ENCODE peak calls at places on chromosomes 5 and 9, in seven cellular contexts. One of them, this sample, is unnamed.

GRCh38 chr5:72353046-72353445 is 32.9 kb downstream of the PTCD2 start:
- DNase-seq in nucleus accumbens: no peak
- DNase-seq in sciatic nerve: no peak
- DNase-seq in NCI-H748 treated with DMSO at 0.1 percent for 48 hours: no peak
- DNase-seq in stimulated activated CD8-positive, alpha-beta memory T cell treated with anti-CD3 and anti-CD28 coated beads, Interleukin-4, amount 100 ng/mL, for 1 hour: no peak
- DNase-seq in kidney epithelial cell: no peak
- DNase-seq in AG10803: peak
- DNase-seq in this sample: no peak

GRCh38 chr5:171598279-171599152 is 179.1 kb downstream of the FGF18 start:
- DNase-seq in sciatic nerve: no peak
- DNase-seq in nucleus accumbens: no peak
- DNase-seq in kidney epithelial cell: no peak
- DNase-seq in NCI-H748 treated with DMSO at 0.1 percent for 48 hours: no peak
- DNase-seq in stimulated activated CD8-positive, alpha-beta memory T cell treated with anti-CD3 and anti-CD28 coated beads, Interleukin-4, amount 100 ng/mL, for 1 hour: no peak
- DNase-seq in AG10803: no peak
- DNase-seq in this sample: no peak

GRCh38 chr5:10735569-10736255 is 25.3 kb downstream of the DAP start:
- DNase-seq in nucleus accumbens: no peak
- DNase-seq in stimulated activated CD8-positive, alpha-beta memory T cell treated with anti-CD3 and anti-CD28 coated beads, Interleukin-4, amount 100 ng/mL, for 1 hour: no peak
- DNase-seq in NCI-H748 treated with DMSO at 0.1 percent for 48 hours: no peak
- DNase-seq in sciatic nerve: no peak
- DNase-seq in kidney epithelial cell: no peak
- DNase-seq in AG10803: no peak
- DNase-seq in this sample: no peak

GRCh38 chr5:110687485-110687884 is 39.0 kb downstream of the TMEM232 start:
- DNase-seq in NCI-H748 treated with DMSO at 0.1 percent for 48 hours: no peak
- DNase-seq in kidney epithelial cell: no peak
- DNase-seq in nucleus accumbens: no peak
- DNase-seq in sciatic nerve: no peak
- DNase-seq in stimulated activated CD8-positive, alpha-beta memory T cell treated with anti-CD3 and anti-CD28 coated beads, Interleukin-4, amount 100 ng/mL, for 1 hour: no peak
- DNase-seq in AG10803: no peak
- DNase-seq in this sample: no peak

GRCh38 chr9:32603914-32604852 is 31.2 kb upstream of the NDUFB6 start:
- DNase-seq in kidney epithelial cell: no peak
- DNase-seq in sciatic nerve: no peak
- DNase-seq in NCI-H748 treated with DMSO at 0.1 percent for 48 hours: no peak
- DNase-seq in nucleus accumbens: no peak
- DNase-seq in AG10803: no peak
- DNase-seq in stimulated activated CD8-positive, alpha-beta memory T cell treated with anti-CD3 and anti-CD28 coated beads, Interleukin-4, amount 100 ng/mL, for 1 hour: no peak
- DNase-seq in this sample: no peak

GRCh38 chr9:113463418-113464285 is at the start of gene RGS3:
- DNase-seq in kidney epithelial cell: peak
- DNase-seq in nucleus accumbens: peak
- DNase-seq in sciatic nerve: no peak
- DNase-seq in NCI-H748 treated with DMSO at 0.1 percent for 48 hours: peak
- DNase-seq in stimulated activated CD8-positive, alpha-beta memory T cell treated with anti-CD3 and anti-CD28 coated beads, Interleukin-4, amount 100 ng/mL, for 1 hour: no peak
- DNase-seq in AG10803: no peak
- DNase-seq in this sample: peak

GRCh38 chr5:168153263-168153930 is 138.0 kb upstream of the WWC1 start:
- DNase-seq in nucleus accumbens: no peak
- DNase-seq in NCI-H748 treated with DMSO at 0.1 percent for 48 hours: no peak
- DNase-seq in sciatic nerve: no peak
- DNase-seq in stimulated activated CD8-positive, alpha-beta memory T cell treated with anti-CD3 and anti-CD28 coated beads, Interleukin-4, amount 100 ng/mL, for 1 hour: no peak
- DNase-seq in AG10803: peak
- DNase-seq in kidney epithelial cell: no peak
- DNase-seq in this sample: no peak

GRCh38 chr9:3329361-3329760 is 196.4 kb downstream of the RFX3 start:
- DNase-seq in kidney epithelial cell: no peak
- DNase-seq in NCI-H748 treated with DMSO at 0.1 percent for 48 hours: no peak
- DNase-seq in stimulated activated CD8-positive, alpha-beta memory T cell treated with anti-CD3 and anti-CD28 coated beads, Interleukin-4, amount 100 ng/mL, for 1 hour: no peak
- DNase-seq in nucleus accumbens: no peak
- DNase-seq in AG10803: peak
- DNase-seq in sciatic nerve: no peak
- DNase-seq in this sample: no peak

This sample was measured in ascending aorta.